ENCODE peak calls at places on chromosomes 13 and 19, in ten cellular contexts. V is CD4-positive, CD25-positive, alpha-beta regulatory T cell; E is tibial artery; I is DND-41; T is CD8-positive, alpha-beta memory T cell; Y is CD4-positive, alpha-beta T cell; L is spleen; U is ovary; B is neural progenitor cell; S is dorsolateral prefrontal cortex. O is an unnamed sample.

GRCh38 chr13:20553309-20553708 is 13.6 kb upstream of the IFT88 start:
- DNase-seq in S (peak; percentile 78), B (no peak), U (no peak), E (no peak), Y (no peak), V (no peak), T (no peak), I (no peak), L (no peak), O (no peak)

GRCh38 chr13:113098163-113098732 is 7.3 kb upstream of the F7 start:
- DNase-seq in B (no peak), Y (no peak), U (no peak), E (no peak), S (no peak), I (no peak), V (no peak), T (no peak), L (no peak), O (no peak)

GRCh38 chr19:10238172-10238783 is 7.1 kb upstream of the S1PR2 start:
- DNase-seq in V (no peak), E (no peak), T (no peak), B (no peak), Y (no peak), U (no peak), I (no peak), L (no peak), S (no peak), O (no peak)

GRCh38 chr13:110309661-110310524 is 2.8 kb downstream of the COL4A2 start:
- DNase-seq in V (no peak), T (no peak), I (no peak), S (no peak), B (peak; percentile 37), L (no peak), Y (no peak), U (no peak), E (peak; percentile 63), O (no peak)

GRCh38 chr19:512548-513365 is 5.5 kb downstream of the TPGS1 start:
- DNase-seq in V (no peak), T (no peak), U (no peak), E (no peak), Y (no peak), I (peak; percentile 25), B (no peak), S (no peak), L (peak; percentile 81), O (no peak)

GRCh38 chr13:108200781-108201398 is 14.4 kb downstream of the LIG4 start:
- DNase-seq in E (no peak), V (no peak), L (no peak), S (no peak), Y (no peak), T (no peak), I (no peak), B (no peak), U (no peak), O (no peak)

GRCh38 chr19:2280633-2281264 is 1.2 kb downstream of the PEAK3 start:
- DNase-seq in I (no peak), L (no peak), T (no peak), B (no peak), V (no peak), E (no peak), Y (no peak), U (no peak), S (no peak), O (no peak)

GRCh38 chr13:102141625-102142472 is 260.0 kb downstream of the FGF14 start:
- DNase-seq in B (peak; percentile 31), S (no peak), I (no peak), U (no peak), T (no peak), V (no peak), Y (no peak), L (no peak), E (no peak), O (no peak)

GRCh38 chr19:5484398-5485285 is 29.4 kb downstream of the ZNRF4 start:
- DNase-seq in T (no peak), L (no peak), I (no peak), E (no peak), Y (no peak), S (no peak), V (no peak), B (peak; percentile 71), U (no peak), O (no peak)

GRCh38 chr13:110291286-110291685 is 15.7 kb downstream of the COL4A1 start:
- DNase-seq in E (peak; percentile 57), B (no peak), V (no peak), Y (no peak), T (no peak), S (no peak), I (no peak), L (no peak), U (no peak), O (no peak)

GRCh38 chr13:28640861-28641599 is 17.9 kb upstream of the POMP start:
- DNase-seq in Y (no peak), V (no peak), U (no peak), I (no peak), L (no peak), S (no peak), B (no peak), T (no peak), E (no peak), O (no peak)

GRCh38 chr19:35645680-35646511 is 2.2 kb upstream of the COX6B1 start:
- DNase-seq in T (no peak), V (no peak), U (no peak), S (no peak), L (no peak), B (no peak), Y (no peak), I (no peak), E (no peak), O (no peak)

GRCh38 chr19:48498922-48499321 is 12.7 kb downstream of the LMTK3 start:
- DNase-seq in U (no peak), S (no peak), I (no peak), T (no peak), E (no peak), Y (no peak), L (no peak), B (no peak), V (no peak), O (no peak)

GRCh38 chr13:102729560-102730275 is 34.9 kb upstream of the METTL21C start:
- DNase-seq in Y (no peak), B (no peak), S (no peak), U (no peak), I (no peak), L (no peak), E (no peak), V (no peak), T (no peak), O (no peak)

GRCh38 chr19:6626764-6627163 is 35.8 kb upstream of the CD70 start:
- DNase-seq in B (no peak), I (no peak), L (no peak), T (no peak), E (no peak), S (no peak), U (no peak), Y (no peak), V (no peak), O (no peak)

GRCh38 chr19:11242864-11243797 is 3.7 kb downstream of the ANGPTL8 start:
- DNase-seq in U (peak; percentile 98), S (peak; percentile 90), E (peak; percentile 96), Y (peak; percentile 76), L (peak; percentile 95), T (peak; percentile 84), B (peak; percentile 92), I (peak; percentile 77), V (peak; percentile 76), O (peak; percentile 94)

GRCh38 chr13:76297331-76297730 is 588.9 kb downstream of the KCTD12 start:
- DNase-seq in I (no peak), U (no peak), V (no peak), E (no peak), S (no peak), Y (no peak), B (no peak), L (no peak), T (no peak), O (no peak)

DNA sequence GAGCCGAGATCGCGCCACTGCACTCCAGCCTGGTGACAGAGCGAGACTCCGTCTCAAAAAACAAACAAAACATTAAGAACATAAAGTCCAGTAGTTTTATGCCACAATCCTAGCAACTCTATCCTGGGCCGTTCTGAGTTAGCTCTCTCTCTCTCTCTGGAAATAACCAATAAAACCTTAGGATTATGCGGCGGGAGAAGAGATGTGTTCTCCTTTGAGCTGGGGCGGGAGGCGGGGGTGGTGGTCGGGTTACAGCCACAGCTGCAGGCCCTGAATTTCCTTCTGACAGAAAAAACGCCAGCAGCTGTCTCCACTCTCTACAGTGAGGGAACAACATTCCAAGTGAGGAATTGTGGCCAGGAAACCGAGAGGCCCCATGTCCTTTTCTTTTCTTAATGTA is 9.0 kb upstream of the PNMA8A start:
- DNase-seq in B (peak; percentile 65), U (peak; percentile 62), I (no peak), Y (no peak), S (no peak), E (no peak), L (no peak), T (no peak), V (no peak), O (no peak)
- H3K27me3 ChIP-seq in B (no peaks in the 10 kb centered on the region), U (no peaks in the 10 kb centered on the region), I (peaks cover 5% of the 10 kb centered on the region), Y (peaks cover 16% of the 10 kb centered on the region), S (no peaks in the 10 kb centered on the region), E (no peaks in the 10 kb centered on the region), L (no peaks in the 10 kb centered on the region), T (peaks cover 4% of the 10 kb centered on the region), V (no peaks in the 10 kb centered on the region), O (no peaks in the 10 kb centered on the region)

GRCh38 chr13:94959616-94960015 is 247.3 kb upstream of the SOX21 start:
- DNase-seq in B (no peak), L (no peak), Y (no peak), E (no peak), U (no peak), T (no peak), I (no peak), V (no peak), S (no peak), O (no peak)
- H3K27me3 ChIP-seq in B (no peaks in the 10 kb centered on the region), L (no peaks in the 10 kb centered on the region), Y (no peaks in the 10 kb centered on the region), E (no peaks in the 10 kb centered on the region), U (no peaks in the 10 kb centered on the region), T (no peaks in the 10 kb centered on the region), I (peaks cover 2% of the 10 kb centered on the region), V (peaks cover 10% of the 10 kb centered on the region), S (peaks cover 16% of the 10 kb centered on the region), O (peaks cover 2% of the 10 kb centered on the region)

GRCh38 chr13:23399254-23399796 is 34.2 kb downstream of the SACS start:
- DNase-seq in S (no peak), Y (no peak), U (no peak), B (peak; percentile 37), V (no peak), E (no peak), T (no peak), L (no peak), I (no peak), O (no peak)
- H3K27me3 ChIP-seq in S (no peaks in the 10 kb centered on the region), Y (no peaks in the 10 kb centered on the region), U (no peaks in the 10 kb centered on the region), B (no peaks in the 10 kb centered on the region), V (peaks cover 2% of the 10 kb centered on the region), E (no peaks in the 10 kb centered on the region), T (no peaks in the 10 kb centered on the region), L (no peaks in the 10 kb centered on the region), I (no peaks in the 10 kb centered on the region), O (no peaks in the 10 kb centered on the region)

DNA sequence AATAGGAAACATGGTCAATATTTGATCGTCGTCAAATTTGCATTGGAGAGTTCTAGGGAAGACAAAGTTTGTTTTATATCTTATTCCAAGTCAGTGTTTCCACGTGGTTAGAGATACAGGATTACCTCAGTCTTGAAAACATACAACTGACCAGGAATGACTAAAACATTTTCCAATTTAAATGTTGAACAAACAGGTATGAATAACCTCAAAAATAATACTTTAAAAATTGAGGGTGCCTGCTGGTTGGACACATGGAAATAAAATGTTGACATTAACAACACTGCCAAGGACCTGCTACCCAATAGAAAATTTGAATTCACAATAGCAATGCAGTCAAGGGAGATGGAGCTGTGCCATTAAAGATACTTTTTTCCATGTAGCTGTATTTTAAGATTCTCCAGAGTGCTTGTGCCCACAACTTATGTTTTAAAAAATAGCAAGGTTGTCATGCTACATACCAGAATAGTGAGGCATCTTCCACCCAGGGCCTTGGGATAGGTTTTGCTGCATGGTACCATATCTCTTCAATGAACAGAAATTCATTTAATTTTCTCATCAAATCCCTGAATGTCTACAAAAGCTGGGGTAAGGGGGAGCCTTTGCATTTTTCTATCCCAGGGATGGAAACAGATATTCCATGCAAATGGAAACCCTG is 260.8 kb downstream of the EFNB2 start:
- DNase-seq in E (no peak), T (no peak), V (no peak), I (no peak), B (no peak), Y (no peak), S (no peak), L (no peak), U (no peak), O (no peak)
- H3K27me3 ChIP-seq in E (no peaks in the 10 kb centered on the region), T (no peaks in the 10 kb centered on the region), V (no peaks in the 10 kb centered on the region), I (no peaks in the 10 kb centered on the region), B (no peaks in the 10 kb centered on the region), Y (no peaks in the 10 kb centered on the region), S (no peaks in the 10 kb centered on the region), L (no peaks in the 10 kb centered on the region), U (no peaks in the 10 kb centered on the region), O (no peaks in the 10 kb centered on the region)

O was measured in tibial nerve.